ENCODE peak calls at places on chromosome 11, in ten cellular contexts. G is activated T-cell treated with anti-CD3 and anti-CD28 coated beads for 24 hours; P is stimulated activated CD4-positive, alpha-beta T cell treated with anti-CD3 and anti-CD28 coated beads, Interleukin-4, amount 100 ng/mL, for 48 hours; M is head of caudate nucleus; F is activated naive CD4-positive, alpha-beta T cell treated with Interleukin-2 at 50 U/mL for 16 hours; C is cardiac septum; W is CD8-positive, alpha-beta memory T cell; Z is AG09319; K is frontal cortex; L is caudate nucleus. J is an unnamed sample.

GRCh38 chr11:129308241-129308865 is 67.3 kb upstream of the BARX2 start:
- DNase-seq in G (no peak), P (no peak), M (no peak), F (no peak), C (no peak), W (no peak), Z (no peak), K (no peak), L (no peak), J (no peak)

GRCh38 chr11:57972013-57972367 is 51.7 kb upstream of the OR9Q1 start:
- DNase-seq in G (no peak), P (no peak), M (no peak), F (no peak), C (no peak), W (no peak), Z (no peak), K (no peak), L (no peak), J (no peak)

GRCh38 chr11:72709478-72710238 is 35.4 kb upstream of the PDE2A start:
- DNase-seq in G (no peak), P (no peak), M (no peak), F (no peak), C (no peak), W (no peak), Z (no peak), K (no peak), L (no peak), J (no peak)

GRCh38 chr11:112315861-112316739 is 55.4 kb upstream of the PLET1 start:
- DNase-seq in G (no peak), P (no peak), M (no peak), F (no peak), C (no peak), W (no peak), Z (no peak), K (no peak), L (no peak), J (no peak)

GRCh38 chr11:111793863-111794262 is 27.7 kb upstream of the PPP2R1B start:
- DNase-seq in G (no peak), P (no peak), M (no peak), F (no peak), C (no peak), W (no peak), Z (peak), K (no peak), L (no peak), J (no peak)

GRCh38 chr11:61645179-61645868 is 34.9 kb upstream of the DAGLA start:
- DNase-seq in G (no peak), P (no peak), M (no peak), F (no peak), C (no peak), W (no peak), Z (no peak), K (no peak), L (no peak), J (no peak)

GRCh38 chr11:32918427-32918826 is 25.8 kb downstream of the QSER1 start:
- DNase-seq in G (no peak), P (no peak), M (no peak), F (no peak), C (no peak), W (no peak), Z (no peak), K (no peak), L (no peak), J (no peak)

GRCh38 chr11:3215346-3216026 is 3.1 kb downstream of the MRGPRG start:
- DNase-seq in G (no peak), P (no peak), M (no peak), F (no peak), C (peak), W (no peak), Z (no peak), K (no peak), L (no peak), J (no peak)